ENCODE peak calls at places on chromosomes 16 and 17, in five cellular contexts. C is mesenchymal stem cell, A is H9, S is mesendoderm, O is IMR-90. Z is an unnamed sample.
A peak's percentile ranks its signal among the peaks of the same experiment; 100 is the strongest.

GRCh38 chr17:70905796-70906195 is 736.5 kb downstream of the KCNJ2 start:
- DNase-seq in S (peak; percentile 24), O (peak; percentile 100), A (no peak), C (peak; percentile 98), Z (no peak)

GRCh38 chr17:66468241-66469087 is 166.1 kb downstream of the PRKCA start:
- DNase-seq in C (peak; percentile 56), S (peak; percentile 43), O (peak; percentile 26), A (no peak), Z (no peak)

GRCh38 chr17:32482568-32483320 is 4.0 kb upstream of the CDK5R1 start:
- DNase-seq in A (no peak), C (no peak), S (no peak), O (peak; percentile 33), Z (no peak)

GRCh38 chr17:10270258-10270657 is 71.9 kb upstream of the GAS7 start:
- DNase-seq in S (no peak), O (no peak), A (no peak), C (no peak), Z (no peak)

GRCh38 chr16:12529582-12529981 is 274.1 kb downstream of the CPPED1 start:
- DNase-seq in A (no peak), S (no peak), O (no peak), C (no peak), Z (no peak)

GRCh38 chr16:85385463-85386331 is 227.4 kb upstream of the GSE1 start:
- DNase-seq in O (no peak), S (no peak), A (no peak), C (no peak), Z (no peak)

GRCh38 chr17:19876524-19877161 is 8.9 kb upstream of the ULK2 start:
- DNase-seq in S (no peak), O (no peak), C (no peak), A (no peak), Z (no peak)

GRCh38 chr16:90027611-90028010 is 8.4 kb upstream of the DBNDD1 start:
- DNase-seq in C (no peak), O (no peak), S (no peak), A (no peak), Z (no peak)

GRCh38 chr16:89536371-89536770 is 24.1 kb upstream of the RPL13 start:
- DNase-seq in A (no peak), C (no peak), O (no peak), S (no peak), Z (no peak)

GRCh38 chr16:3655030-3655790 is 719 bp downstream of the DNASE1 start:
- DNase-seq in O (no peak), A (no peak), S (no peak), C (no peak), Z (no peak)

GRCh38 chr16:15707332-15707731 is 57.3 kb downstream of the NDE1 start:
- DNase-seq in S (no peak), O (no peak), C (no peak), A (no peak), Z (no peak)

GRCh38 chr17:32487460-32488176 is 825 bp downstream of the CDK5R1 start:
- DNase-seq in C (no peak), O (no peak), S (peak; percentile 44), A (no peak), Z (peak; percentile 23)

GRCh38 chr16:81004646-81005353 is 1.9 kb downstream of the CMC2 start:
- DNase-seq in O (peak; percentile 62), S (peak; percentile 58), C (peak; percentile 80), A (no peak), Z (peak; percentile 29)

GRCh38 chr17:78346605-78347250 is 13.1 kb downstream of the SOCS3 start:
- DNase-seq in A (no peak), C (no peak), O (peak; percentile 43), S (no peak), Z (no peak)

GRCh38 chr16:89195521-89196171 is 4.7 kb downstream of the SLC22A31 start:
- DNase-seq in O (no peak), A (peak; percentile 25), C (no peak), S (no peak), Z (no peak)

GRCh38 chr17:61479493-61480413 is 27.5 kb downstream of the TBX4 start:
- DNase-seq in C (no peak), O (no peak), S (no peak), A (peak; percentile 32), Z (no peak)

GRCh38 chr16:73179671-73180370 is 131.9 kb upstream of the ZFHX3 start:
- DNase-seq in C (no peak), S (no peak), A (no peak), O (no peak), Z (no peak)

GRCh38 chr16:19718624-19718965 is 524 bp downstream of the IQCK start:
- DNase-seq in O (peak; percentile 9), C (peak; percentile 42), S (peak; percentile 55), A (no peak), Z (no peak)

GRCh38 chr17:82200743-82201497 is 11.7 kb downstream of the CCDC57 start:
- DNase-seq in C (peak; percentile 67), S (no peak), A (no peak), O (no peak), Z (no peak)

GRCh38 chr16:51353055-51353454 is 202.0 kb upstream of the SALL1 start:
- DNase-seq in O (no peak), A (no peak), C (no peak), S (no peak), Z (no peak)

GRCh38 chr17:80970044-80970761 is 21.4 kb upstream of the CHMP6 start:
- DNase-seq in A (peak; percentile 74), C (no peak), S (peak; percentile 36), O (no peak), Z (no peak)

GRCh38 chr17:74042241-74042640 is 161.2 kb upstream of the RPL38 start:
- DNase-seq in S (no peak), C (no peak), A (no peak), O (no peak), Z (no peak)

DNA sequence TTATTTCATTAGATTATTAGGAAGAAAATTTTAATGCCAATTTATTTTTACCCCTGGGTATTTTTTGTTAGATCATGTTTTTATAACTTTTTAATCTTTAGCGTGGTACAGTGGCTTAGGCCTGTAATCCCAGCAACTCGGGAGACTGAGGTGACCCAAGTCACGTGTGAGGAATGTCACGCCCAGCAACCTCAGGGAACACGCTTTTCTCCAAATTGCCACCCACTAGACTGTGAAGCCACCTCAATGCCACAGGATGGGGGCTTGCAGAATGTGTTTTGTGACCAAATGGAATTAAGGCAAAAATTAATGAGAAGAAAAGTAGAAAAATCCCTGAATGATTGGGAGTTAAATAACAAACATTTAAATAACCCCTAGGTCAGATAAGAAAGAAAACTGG is 141.8 kb downstream of the LAT start:
- DNase-seq in S (no peak), A (no peak), C (no peak), O (no peak), Z (no peak)
- H3K23ac ChIP-seq in S (no peak overlapping the region), A (no peak overlapping the region), C (no peak overlapping the region), O (no peak overlapping the region), Z (no peak overlapping the region)

DNA sequence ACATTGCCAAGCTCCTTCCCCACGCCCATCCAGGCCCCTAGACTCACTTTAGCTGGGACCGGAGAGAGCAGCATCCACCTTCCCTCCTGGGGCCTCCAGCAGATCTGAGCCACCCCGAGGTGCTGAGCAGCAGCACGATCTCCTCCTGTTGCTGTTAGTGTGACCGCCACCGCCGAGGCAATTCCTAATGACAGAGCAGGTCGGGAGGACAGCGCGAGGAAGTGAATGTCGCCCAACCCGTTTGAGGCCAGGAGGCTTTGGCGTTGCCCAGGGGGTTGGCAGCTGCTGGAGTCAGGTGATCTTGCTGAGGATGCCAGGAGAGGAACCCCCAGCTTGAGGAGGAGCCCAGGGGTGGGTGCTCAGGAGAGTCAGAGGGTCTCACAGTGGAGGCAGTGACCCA is at the start of gene RNF222:
- DNase-seq in S (no peak), C (no peak), O (no peak), A (no peak), Z (no peak)
- H3K23ac ChIP-seq in S (no peak within 1 kb of the TSS), C (no peak within 1 kb of the TSS), O (no peak within 1 kb of the TSS), A (no peak within 1 kb of the TSS), Z (peak within 1 kb of the TSS; percentile 59)

DNA sequence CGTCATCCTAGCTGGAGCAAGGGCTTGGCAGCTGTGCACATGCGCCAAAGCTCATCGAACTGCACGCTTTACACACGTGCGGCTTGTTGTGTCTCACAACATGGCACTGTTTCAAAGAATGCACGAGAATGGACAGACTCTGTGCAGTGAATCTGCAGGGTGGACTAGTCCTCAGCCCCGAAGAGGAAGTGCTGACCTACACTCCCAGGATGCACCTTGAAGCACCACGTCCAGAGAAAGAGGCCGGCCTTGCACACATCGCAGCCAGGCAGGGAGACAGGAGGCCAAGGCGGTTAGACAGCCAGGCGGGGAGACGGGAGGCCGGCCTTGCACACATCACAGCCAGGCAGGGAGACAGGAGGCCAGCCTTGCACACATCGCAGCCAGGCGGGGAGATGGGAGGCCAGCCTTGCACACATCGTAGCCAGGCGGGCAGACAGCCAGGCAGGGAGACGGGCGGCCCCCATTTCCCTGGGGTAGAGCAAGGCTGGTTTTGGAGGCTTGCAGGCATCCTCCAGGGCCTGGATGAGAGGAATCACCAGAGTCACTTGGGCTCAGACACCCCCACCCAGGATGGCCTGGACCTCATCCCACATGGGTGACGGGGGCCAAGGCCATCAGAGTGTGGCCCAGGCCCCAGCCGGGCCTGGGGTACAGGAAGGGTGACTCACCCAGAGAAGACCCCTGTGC is 9.0 kb upstream of the CACNA1H start:
- DNase-seq in A (no peak), C (no peak), O (no peak), S (no peak), Z (no peak)
- H3K23ac ChIP-seq in A (no peak overlapping the region), C (no peak overlapping the region), O (no peak overlapping the region), S (no peak overlapping the region), Z (peak overlapping the region; percentile 4)

DNA sequence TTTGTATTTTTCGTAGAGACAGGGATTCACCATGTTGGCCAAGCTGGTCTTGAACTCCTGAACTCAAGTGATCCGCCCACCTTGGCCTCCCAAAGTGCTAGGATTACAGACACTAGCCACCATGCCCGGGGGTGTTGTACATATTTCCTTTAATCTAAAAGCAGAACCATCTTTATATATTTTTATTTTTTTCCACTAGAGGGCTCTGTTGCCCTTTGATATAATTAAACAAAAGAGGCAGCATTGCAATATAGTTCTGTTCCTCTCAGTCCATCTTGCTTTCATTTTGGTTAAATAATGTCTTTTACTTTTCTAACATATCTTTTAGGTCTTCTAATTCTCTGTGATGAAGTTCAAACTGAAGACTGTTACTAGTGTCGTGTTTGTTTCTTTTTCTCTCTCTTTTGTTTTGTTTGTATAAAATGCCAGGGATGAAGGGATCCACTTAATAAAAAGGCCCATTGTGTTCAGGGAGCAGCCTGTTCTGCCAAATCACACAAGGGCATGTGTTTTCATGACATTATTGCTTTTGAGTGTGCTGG is 23.4 kb downstream of the WWOX start:
- DNase-seq in S (peak; percentile 59), A (no peak), O (peak; percentile 53), C (peak; percentile 78), Z (peak; percentile 29)
- H3K23ac ChIP-seq in S (no peak overlapping the region), A (no peak overlapping the region), O (no peak overlapping the region), C (no peak overlapping the region), Z (no peak overlapping the region)

DNA sequence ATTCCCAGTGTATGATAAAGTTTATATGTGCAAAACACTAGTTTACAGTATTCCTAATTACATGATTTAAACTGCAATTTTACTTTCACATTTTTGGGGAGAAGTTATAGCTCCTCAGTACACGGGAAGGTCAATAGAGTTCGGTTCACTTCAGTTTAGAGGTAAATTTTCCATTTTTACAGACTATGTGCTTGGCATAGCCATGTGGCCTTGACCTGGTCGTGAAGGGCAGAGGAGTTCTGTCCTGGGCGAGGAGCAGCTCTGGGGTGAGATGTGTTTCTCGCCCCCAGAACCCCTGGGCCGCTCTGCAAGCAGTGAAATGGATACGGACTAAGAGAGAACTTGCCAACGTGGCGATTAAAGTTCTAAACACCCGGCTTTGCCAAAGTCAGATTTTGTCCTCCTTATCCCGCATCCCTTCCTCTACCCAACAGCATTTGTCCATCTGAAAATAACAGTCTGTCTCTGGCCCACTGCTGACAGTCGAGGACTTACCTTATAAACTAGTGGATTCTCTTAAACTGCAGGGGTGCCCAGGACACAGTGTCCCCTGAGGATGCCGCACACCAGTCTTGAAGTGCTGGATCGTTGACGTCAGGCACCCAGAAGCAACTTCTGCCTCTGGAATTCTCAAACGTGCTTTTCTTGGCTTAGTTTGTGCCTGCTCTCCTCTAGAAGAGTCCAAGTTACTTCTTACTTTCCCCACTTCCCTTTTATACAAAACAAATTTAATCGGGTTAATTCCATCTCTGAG is 1.5 kb upstream of the SIAH1 start:
- DNase-seq in O (no peak), A (no peak), S (no peak), C (no peak), Z (no peak)
- H3K23ac ChIP-seq in O (peak overlapping the region; percentile 35), A (no peak overlapping the region), S (no peak overlapping the region), C (no peak overlapping the region), Z (no peak overlapping the region)